ENCODE peak calls at places on chromosomes 4 and X, in six cellular contexts. One of them, this sample, is unnamed.

GRCh38 chrX:13131511-13132137 is 87.2 kb upstream of the FAM9C start:
- DNase-seq in globus pallidus: peak; percentile 63
- DNase-seq in GM03348: no peak
- DNase-seq in stimulated activated CD4-positive, alpha-beta T cell treated with anti-CD3 and anti-CD28 coated beads, Interleukin-1b, Interleukin-23, amount 100 ng/mL, for 24 hours: no peak
- DNase-seq in activated CD4-positive, alpha-beta T cell treated with anti-CD3 and anti-CD28 coated beads for 1 hour: no peak
- DNase-seq in H7: peak; percentile 54
- DNase-seq in this sample: no peak

GRCh38 chr4:43564601-43565000 is 672.1 kb downstream of the GRXCR1 start:
- DNase-seq in GM03348: no peak
- DNase-seq in activated CD4-positive, alpha-beta T cell treated with anti-CD3 and anti-CD28 coated beads for 1 hour: no peak
- DNase-seq in globus pallidus: no peak
- DNase-seq in H7: no peak
- DNase-seq in stimulated activated CD4-positive, alpha-beta T cell treated with anti-CD3 and anti-CD28 coated beads, Interleukin-1b, Interleukin-23, amount 100 ng/mL, for 24 hours: no peak
- DNase-seq in this sample: no peak

GRCh38 chrX:123860983-123861382 is 1.1 kb downstream of the XIAP start:
- DNase-seq in H7: no peak
- DNase-seq in GM03348: no peak
- DNase-seq in globus pallidus: peak; percentile 13
- DNase-seq in activated CD4-positive, alpha-beta T cell treated with anti-CD3 and anti-CD28 coated beads for 1 hour: no peak
- DNase-seq in stimulated activated CD4-positive, alpha-beta T cell treated with anti-CD3 and anti-CD28 coated beads, Interleukin-1b, Interleukin-23, amount 100 ng/mL, for 24 hours: no peak
- DNase-seq in this sample: no peak

GRCh38 chrX:71053217-71053621 is 14.9 kb downstream of the SNX12 start:
- DNase-seq in activated CD4-positive, alpha-beta T cell treated with anti-CD3 and anti-CD28 coated beads for 1 hour: no peak
- DNase-seq in GM03348: no peak
- DNase-seq in H7: peak; percentile 83
- DNase-seq in globus pallidus: no peak
- DNase-seq in stimulated activated CD4-positive, alpha-beta T cell treated with anti-CD3 and anti-CD28 coated beads, Interleukin-1b, Interleukin-23, amount 100 ng/mL, for 24 hours: no peak
- DNase-seq in this sample: no peak

GRCh38 chrX:87167841-87168240 is 349.8 kb upstream of the KLHL4 start:
- DNase-seq in stimulated activated CD4-positive, alpha-beta T cell treated with anti-CD3 and anti-CD28 coated beads, Interleukin-1b, Interleukin-23, amount 100 ng/mL, for 24 hours: no peak
- DNase-seq in H7: no peak
- DNase-seq in GM03348: no peak
- DNase-seq in globus pallidus: no peak
- DNase-seq in activated CD4-positive, alpha-beta T cell treated with anti-CD3 and anti-CD28 coated beads for 1 hour: no peak
- DNase-seq in this sample: no peak

GRCh38 chr4:77818667-77819408 is at the start of gene CNOT6L:
- DNase-seq in stimulated activated CD4-positive, alpha-beta T cell treated with anti-CD3 and anti-CD28 coated beads, Interleukin-1b, Interleukin-23, amount 100 ng/mL, for 24 hours: peak; percentile 54
- DNase-seq in globus pallidus: peak; percentile 66
- DNase-seq in H7: peak; percentile 72
- DNase-seq in activated CD4-positive, alpha-beta T cell treated with anti-CD3 and anti-CD28 coated beads for 1 hour: peak; percentile 78
- DNase-seq in GM03348: peak; percentile 83
- DNase-seq in this sample: peak; percentile 66

GRCh38 chr4:79662651-79663050 is 254.6 kb upstream of the GK2 start:
- DNase-seq in globus pallidus: no peak
- DNase-seq in activated CD4-positive, alpha-beta T cell treated with anti-CD3 and anti-CD28 coated beads for 1 hour: no peak
- DNase-seq in H7: no peak
- DNase-seq in GM03348: no peak
- DNase-seq in stimulated activated CD4-positive, alpha-beta T cell treated with anti-CD3 and anti-CD28 coated beads, Interleukin-1b, Interleukin-23, amount 100 ng/mL, for 24 hours: no peak
- DNase-seq in this sample: no peak

GRCh38 chr4:102454278-102454677 is 46.9 kb upstream of the NFKB1 start:
- DNase-seq in globus pallidus: no peak
- DNase-seq in stimulated activated CD4-positive, alpha-beta T cell treated with anti-CD3 and anti-CD28 coated beads, Interleukin-1b, Interleukin-23, amount 100 ng/mL, for 24 hours: no peak
- DNase-seq in GM03348: no peak
- DNase-seq in H7: no peak
- DNase-seq in activated CD4-positive, alpha-beta T cell treated with anti-CD3 and anti-CD28 coated beads for 1 hour: no peak
- DNase-seq in this sample: no peak

GRCh38 chrX:101206471-101206870 is 13.1 kb upstream of the DRP2 start:
- DNase-seq in H7: peak; percentile 28
- DNase-seq in GM03348: peak; percentile 57
- DNase-seq in activated CD4-positive, alpha-beta T cell treated with anti-CD3 and anti-CD28 coated beads for 1 hour: no peak
- DNase-seq in globus pallidus: peak; percentile 0
- DNase-seq in stimulated activated CD4-positive, alpha-beta T cell treated with anti-CD3 and anti-CD28 coated beads, Interleukin-1b, Interleukin-23, amount 100 ng/mL, for 24 hours: no peak
- DNase-seq in this sample: no peak